ENCODE peak calls at places on chromosomes 4 and X, in six cellular contexts. R is cardiac muscle cell, G is GM06990, P is WERI-Rb-1, T is lower lobe of right lung, N is ovary. Q is an unnamed sample.
A peak's percentile ranks its signal among the peaks of the same experiment; 100 is the strongest.

GRCh38 chr4:152321923-152322322 is 214.0 kb downstream of the FBXW7 start:
- DNase-seq in T (no peak), R (no peak), P (no peak), N (no peak), G (no peak), Q (no peak)

GRCh38 chr4:18192901-18193300 is 171.3 kb upstream of the LCORL start:
- DNase-seq in P (peak; percentile 91), N (no peak), R (no peak), T (no peak), G (no peak), Q (no peak)

GRCh38 chr4:146368209-146368608 is 153.5 kb downstream of the SLC10A7 start:
- DNase-seq in G (no peak), R (peak; percentile 73), P (no peak), T (no peak), N (no peak), Q (peak; percentile 55)

GRCh38 chr4:97670703-97671269 is 472.5 kb downstream of the STPG2 start:
- DNase-seq in N (no peak), P (no peak), G (no peak), R (no peak), T (no peak), Q (no peak)

GRCh38 chrX:125289209-125289608 is 30.5 kb upstream of the TEX13C start:
- DNase-seq in R (no peak), P (no peak), G (no peak), N (no peak), T (no peak), Q (no peak)

GRCh38 chrX:115364625-115365024 is 75.1 kb downstream of the LUZP4 start:
- DNase-seq in T (no peak), R (no peak), P (no peak), N (no peak), G (no peak), Q (no peak)

GRCh38 chr4:129672941-129673340 is 577.0 kb downstream of the C4orf33 start:
- DNase-seq in T (no peak), P (no peak), N (no peak), R (no peak), G (no peak), Q (no peak)

GRCh38 chr4:64539234-64539849 is 130.1 kb upstream of the TECRL start:
- DNase-seq in G (peak; percentile 8), P (peak; percentile 67), R (peak; percentile 75), N (peak; percentile 12), T (no peak), Q (peak; percentile 61)

GRCh38 chr4:1169691-1170096 is 2.7 kb downstream of the SPON2 start:
- DNase-seq in R (no peak), T (peak; percentile 44), N (no peak), P (peak; percentile 57), G (no peak), Q (no peak)

GRCh38 chrX:13756381-13756780 is 21.8 kb downstream of the OFD1 start:
- DNase-seq in R (no peak), P (no peak), G (no peak), T (no peak), N (no peak), Q (no peak)

GRCh38 chrX:103344606-103345005 is 11.7 kb upstream of the TCEAL9 start:
- DNase-seq in G (no peak), R (no peak), P (no peak), N (no peak), T (no peak), Q (no peak)

GRCh38 chr4:152678841-152679240 is 956 bp downstream of the TMEM154 start:
- DNase-seq in P (no peak), G (no peak), T (no peak), N (no peak), R (no peak), Q (no peak)

GRCh38 chr4:6991771-6992557 is 51.2 kb upstream of the TADA2B start:
- DNase-seq in P (no peak), T (no peak), N (peak; percentile 37), G (no peak), R (peak; percentile 95), Q (peak; percentile 94)

GRCh38 chr4:38449506-38450174 is 214.4 kb upstream of the KLF3 start:
- DNase-seq in N (no peak), P (no peak), R (peak; percentile 16), G (no peak), T (no peak), Q (peak; percentile 7)

GRCh38 chr4:108544504-108544903 is 75.9 kb upstream of the RPL34 start:
- DNase-seq in P (no peak), G (no peak), R (peak; percentile 32), N (no peak), T (no peak), Q (peak; percentile 80)

GRCh38 chrX:20585782-20586181 is 319.1 kb upstream of the RPS6KA3 start:
- DNase-seq in R (peak; percentile 0), T (no peak), G (no peak), P (no peak), N (no peak), Q (no peak)

GRCh38 chr4:122968227-122968812 is 45.9 kb upstream of the NUDT6 start:
- DNase-seq in G (no peak), N (no peak), R (no peak), P (no peak), T (no peak), Q (no peak)

GRCh38 chr4:101865501-101866062 is 75.1 kb downstream of the BANK1 start:
- DNase-seq in R (no peak), T (no peak), N (no peak), G (no peak), P (no peak), Q (no peak)

DNA sequence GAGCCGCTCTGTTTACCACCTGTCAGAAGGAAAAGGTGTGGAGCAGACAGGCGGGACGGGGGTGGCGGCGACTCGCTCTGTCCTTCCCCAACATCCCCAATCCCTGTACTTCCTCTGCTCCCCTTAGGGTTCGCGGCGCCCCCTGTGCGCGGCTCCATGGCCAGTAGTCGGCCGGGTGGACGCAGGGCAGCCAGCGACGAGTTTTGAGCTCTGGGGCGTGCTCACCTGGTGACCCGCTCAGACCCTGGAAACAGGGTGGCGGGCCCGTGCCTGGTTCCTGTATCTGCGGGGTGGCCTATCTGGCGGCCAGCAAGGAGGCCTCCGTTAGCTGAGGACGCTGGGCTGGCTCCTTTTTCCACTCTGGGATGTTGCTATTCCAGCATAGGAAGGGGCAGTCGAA is 5.4 kb upstream of the MAGIX start:
- DNase-seq in T (no peak), G (no peak), N (no peak), P (no peak), R (no peak), Q (no peak)
- H3K4me3 ChIP-seq in T (no peak overlapping the region), G (no peak overlapping the region), N (no peak overlapping the region), P (no peak overlapping the region), R (no peak overlapping the region), Q (no peak overlapping the region)

GRCh38 chrX:107677501-107677901 is 49.2 kb downstream of the PRPS1 start:
- DNase-seq in G (no peak), R (peak; percentile 54), P (no peak), N (no peak), T (no peak), Q (peak; percentile 57)
- H3K4me3 ChIP-seq in G (no peak overlapping the region), R (no peak overlapping the region), P (peak overlapping the region; percentile 27), N (peak overlapping the region; percentile 63), T (no peak overlapping the region), Q (no peak overlapping the region)

GRCh38 chr4:39620551-39620950 is 18.1 kb downstream of the SMIM14 start:
- DNase-seq in N (no peak), G (no peak), T (no peak), R (peak; percentile 21), P (no peak), Q (peak; percentile 55)

GRCh38 chr4:39616651-39617050 is 22.0 kb downstream of the SMIM14 start:
- DNase-seq in R (peak; percentile 51), N (no peak), P (no peak), G (no peak), T (no peak), Q (peak; percentile 38)

GRCh38 chr4:39626261-39626660 is 12.4 kb downstream of the SMIM14 start:
- DNase-seq in P (no peak), G (peak; percentile 62), R (no peak), N (no peak), T (no peak), Q (no peak)

GRCh38 chr4:39617534-39617933 is 21.1 kb downstream of the SMIM14 start:
- DNase-seq in P (no peak), T (no peak), N (no peak), G (no peak), R (no peak), Q (no peak)

DNA sequence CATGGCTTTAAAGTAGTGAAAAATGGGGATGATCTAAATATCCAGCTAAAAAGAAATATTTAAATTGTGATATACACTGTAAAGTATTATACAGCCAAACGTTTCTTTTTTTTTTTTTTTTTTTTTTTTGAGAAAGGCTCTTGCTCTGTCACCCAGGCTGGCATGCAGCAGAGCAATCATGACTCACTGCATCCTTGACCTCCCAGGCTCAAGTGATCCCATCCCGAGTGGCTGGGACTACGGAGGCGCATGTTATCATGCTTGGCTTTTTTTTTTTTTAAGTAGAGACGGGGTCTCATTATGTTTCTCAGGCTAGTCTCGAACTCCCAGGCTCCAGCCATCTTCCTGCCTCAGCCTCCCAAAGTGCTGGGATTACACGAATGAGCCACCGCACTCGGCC is 17.1 kb downstream of the SMIM14 start:
- DNase-seq in R (peak; percentile 74), G (no peak), T (peak; percentile 55), N (peak; percentile 77), P (no peak), Q (peak; percentile 93)
- H3K4me3 ChIP-seq in R (no peak overlapping the region), G (no peak overlapping the region), T (no peak overlapping the region), N (no peak overlapping the region), P (no peak overlapping the region), Q (no peak overlapping the region)

GRCh38 chr4:15482842-15483241 is 13.2 kb downstream of the CC2D2A start:
- DNase-seq in N (no peak), P (peak; percentile 89), G (no peak), R (peak; percentile 25), T (no peak), Q (peak; percentile 12)

GRCh38 chr4:15482346-15482745 is 12.7 kb downstream of the CC2D2A start:
- DNase-seq in G (no peak), R (no peak), N (no peak), P (peak; percentile 91), T (no peak), Q (no peak)

GRCh38 chr4:15479089-15479912 is 9.6 kb downstream of the CC2D2A start:
- DNase-seq in T (peak; percentile 43), G (peak; percentile 17), R (peak; percentile 94), P (peak; percentile 92), N (peak; percentile 61), Q (peak; percentile 91)

GRCh38 chr4:15478724-15479088 is 9.0 kb downstream of the CC2D2A start:
- DNase-seq in N (no peak), R (no peak), P (no peak), T (no peak), G (no peak), Q (no peak)

DNA sequence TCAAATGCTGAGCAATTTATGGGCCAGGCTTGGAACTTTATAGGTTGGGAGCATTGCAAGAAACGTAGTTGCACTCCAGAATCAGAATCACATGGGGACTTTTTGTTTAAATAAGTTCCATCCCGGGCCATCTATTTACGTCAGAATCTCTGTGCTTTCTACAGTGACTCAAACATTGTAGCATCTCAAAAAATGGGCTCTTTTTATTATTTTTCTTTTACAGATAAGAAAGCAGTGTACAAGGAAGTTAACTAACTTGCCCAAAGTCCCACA is 10.2 kb downstream of the CC2D2A start:
- DNase-seq in G (no peak), R (peak; percentile 51), N (no peak), P (no peak), T (no peak), Q (peak; percentile 81)
- H3K4me3 ChIP-seq in G (no peak overlapping the region), R (peak overlapping the region; percentile 28), N (peak overlapping the region; percentile 36), P (peak overlapping the region; percentile 61), T (peak overlapping the region; percentile 50), Q (peak overlapping the region; percentile 83)

GRCh38 chr4:149574973-149575372 is 240.7 kb downstream of the IQCM start:
- DNase-seq in R (no peak), P (no peak), T (no peak), G (no peak), N (no peak), Q (no peak)
- H3K4me3 ChIP-seq in R (no peak overlapping the region), P (no peak overlapping the region), T (no peak overlapping the region), G (no peak overlapping the region), N (no peak overlapping the region), Q (no peak overlapping the region)

Q was measured in fibroblast of mammary gland.